ENCODE peak calls at places on chromosomes 16 and 17, in four cellular contexts. K is amniotic stem cell, U is fibroblast of the aortic adventitia, Y is endothelial cell. T is an unnamed sample.

GRCh38 chr16:21611546-21612384 is 12.4 kb downstream of the METTL9 start:
- DNase-seq in K (no peak), U (no peak), Y (no peak), T (no peak)

GRCh38 chr17:28141783-28142182 is 99.3 kb downstream of the NLK start:
- DNase-seq in K (no peak), U (no peak), Y (no peak), T (no peak)

GRCh38 chr17:75632863-75633483 is at the start of gene SMIM5:
- DNase-seq in K (peak; percentile 87), U (peak; percentile 86), Y (peak; percentile 94), T (peak; percentile 84)

GRCh38 chr17:77264617-77265230 is 124.0 kb downstream of the SEC14L1 start:
- DNase-seq in K (no peak), U (no peak), Y (no peak), T (no peak)

GRCh38 chr16:15857779-15858560 is 1.1 kb upstream of the MYH11 start:
- DNase-seq in K (peak; percentile 4), U (peak; percentile 33), Y (peak; percentile 34), T (peak; percentile 33)

GRCh38 chr16:17301593-17302135 is 169.1 kb downstream of the XYLT1 start:
- DNase-seq in K (no peak), U (no peak), Y (no peak), T (no peak)

GRCh38 chr17:50959341-50959740 is 93.2 kb upstream of the TOB1 start:
- DNase-seq in K (no peak), U (no peak), Y (no peak), T (no peak)

GRCh38 chr16:31487720-31488629 is 5.1 kb downstream of the SLC5A2 start:
- DNase-seq in K (no peak), U (peak; percentile 10), Y (no peak), T (peak; percentile 65)

GRCh38 chr16:4316732-4317461 is 1.0 kb downstream of the GLIS2 start:
- DNase-seq in K (no peak), U (peak; percentile 79), Y (no peak), T (peak; percentile 80)

GRCh38 chr16:50381679-50382440 is 13.1 kb upstream of the BRD7 start:
- DNase-seq in K (no peak), U (no peak), Y (no peak), T (no peak)

T was measured in right lobe of liver.